ENCODE peak calls at places on chromosomes 4 and X, in five cellular contexts. One of them, this sample, is unnamed.

GRCh38 chr4:83224502-83225197 is 59.9 kb downstream of the COQ2 start:
- DNase-seq in NCI-H2171 treated with DMSO at 0.1 percent for 48 hours: no peak
- DNase-seq in AG10803: no peak
- DNase-seq in HTR-8/SVneo: no peak
- DNase-seq in NCI-H2029 treated with DMSO at 0.1 percent for 48 hours: no peak
- DNase-seq in this sample: no peak

GRCh38 chrX:40440841-40441240 is 139.9 kb upstream of the ATP6AP2 start:
- DNase-seq in NCI-H2171 treated with DMSO at 0.1 percent for 48 hours: no peak
- DNase-seq in AG10803: peak
- DNase-seq in HTR-8/SVneo: no peak
- DNase-seq in NCI-H2029 treated with DMSO at 0.1 percent for 48 hours: no peak
- DNase-seq in this sample: no peak

GRCh38 chr4:56466910-56467283 is 520 bp upstream of the SRP72 start:
- DNase-seq in NCI-H2171 treated with DMSO at 0.1 percent for 48 hours: no peak
- DNase-seq in AG10803: no peak
- DNase-seq in HTR-8/SVneo: peak
- DNase-seq in NCI-H2029 treated with DMSO at 0.1 percent for 48 hours: no peak
- DNase-seq in this sample: no peak

GRCh38 chr4:8818063-8818881 is 53.4 kb downstream of the HMX1 start:
- DNase-seq in NCI-H2171 treated with DMSO at 0.1 percent for 48 hours: peak
- DNase-seq in AG10803: no peak
- DNase-seq in HTR-8/SVneo: no peak
- DNase-seq in NCI-H2029 treated with DMSO at 0.1 percent for 48 hours: no peak
- DNase-seq in this sample: no peak

GRCh38 chr4:107131295-107131694 is 95.2 kb upstream of the DKK2 start:
- DNase-seq in NCI-H2171 treated with DMSO at 0.1 percent for 48 hours: no peak
- DNase-seq in AG10803: no peak
- DNase-seq in HTR-8/SVneo: no peak
- DNase-seq in NCI-H2029 treated with DMSO at 0.1 percent for 48 hours: no peak
- DNase-seq in this sample: no peak

GRCh38 chr4:74906771-74907170 is 26.1 kb upstream of the PARM1 start:
- DNase-seq in NCI-H2171 treated with DMSO at 0.1 percent for 48 hours: no peak
- DNase-seq in AG10803: no peak
- DNase-seq in HTR-8/SVneo: no peak
- DNase-seq in NCI-H2029 treated with DMSO at 0.1 percent for 48 hours: no peak
- DNase-seq in this sample: no peak

GRCh38 chr4:94446386-94446785 is 5.4 kb upstream of the PDLIM5 start:
- DNase-seq in NCI-H2171 treated with DMSO at 0.1 percent for 48 hours: no peak
- DNase-seq in AG10803: peak
- DNase-seq in HTR-8/SVneo: no peak
- DNase-seq in NCI-H2029 treated with DMSO at 0.1 percent for 48 hours: no peak
- DNase-seq in this sample: no peak

GRCh38 chr4:61938250-61938846 is 738.2 kb downstream of the ADGRL3 start:
- DNase-seq in NCI-H2171 treated with DMSO at 0.1 percent for 48 hours: no peak
- DNase-seq in AG10803: no peak
- DNase-seq in HTR-8/SVneo: no peak
- DNase-seq in NCI-H2029 treated with DMSO at 0.1 percent for 48 hours: no peak
- DNase-seq in this sample: no peak

GRCh38 chr4:175971393-175972179 is 94.1 kb upstream of the WDR17 start:
- DNase-seq in NCI-H2171 treated with DMSO at 0.1 percent for 48 hours: no peak
- DNase-seq in AG10803: no peak
- DNase-seq in HTR-8/SVneo: no peak
- DNase-seq in NCI-H2029 treated with DMSO at 0.1 percent for 48 hours: no peak
- DNase-seq in this sample: no peak

GRCh38 chr4:41290486-41290885 is 33.8 kb downstream of the UCHL1 start:
- DNase-seq in NCI-H2171 treated with DMSO at 0.1 percent for 48 hours: no peak
- DNase-seq in AG10803: no peak
- DNase-seq in HTR-8/SVneo: no peak
- DNase-seq in NCI-H2029 treated with DMSO at 0.1 percent for 48 hours: no peak
- DNase-seq in this sample: no peak

GRCh38 chrX:80550722-80551121 is 130.5 kb downstream of the TENT5D start:
- DNase-seq in NCI-H2171 treated with DMSO at 0.1 percent for 48 hours: no peak
- DNase-seq in AG10803: no peak
- DNase-seq in HTR-8/SVneo: no peak
- DNase-seq in NCI-H2029 treated with DMSO at 0.1 percent for 48 hours: no peak
- DNase-seq in this sample: no peak

GRCh38 chr4:17811078-17811603 is 362 bp downstream of the NCAPG start:
- DNase-seq in NCI-H2171 treated with DMSO at 0.1 percent for 48 hours: no peak
- DNase-seq in AG10803: peak
- DNase-seq in HTR-8/SVneo: no peak
- DNase-seq in NCI-H2029 treated with DMSO at 0.1 percent for 48 hours: no peak
- DNase-seq in this sample: no peak

GRCh38 chrX:50988649-50989048 is 78.1 kb downstream of the BMP15 start:
- DNase-seq in NCI-H2171 treated with DMSO at 0.1 percent for 48 hours: peak
- DNase-seq in AG10803: peak
- DNase-seq in HTR-8/SVneo: no peak
- DNase-seq in NCI-H2029 treated with DMSO at 0.1 percent for 48 hours: no peak
- DNase-seq in this sample: no peak

GRCh38 chrX:133527415-133527814 is 112.1 kb upstream of the GPC4 start:
- DNase-seq in NCI-H2171 treated with DMSO at 0.1 percent for 48 hours: no peak
- DNase-seq in AG10803: no peak
- DNase-seq in HTR-8/SVneo: no peak
- DNase-seq in NCI-H2029 treated with DMSO at 0.1 percent for 48 hours: no peak
- DNase-seq in this sample: no peak

GRCh38 chrX:130523460-130524394 is 121.9 kb downstream of the RBMX2 start:
- DNase-seq in NCI-H2171 treated with DMSO at 0.1 percent for 48 hours: no peak
- DNase-seq in AG10803: no peak
- DNase-seq in HTR-8/SVneo: no peak
- DNase-seq in NCI-H2029 treated with DMSO at 0.1 percent for 48 hours: peak
- DNase-seq in this sample: peak

GRCh38 chr4:150242820-150243458 is 164.7 kb downstream of the DCLK2 start:
- DNase-seq in NCI-H2171 treated with DMSO at 0.1 percent for 48 hours: peak
- DNase-seq in AG10803: peak
- DNase-seq in HTR-8/SVneo: peak
- DNase-seq in NCI-H2029 treated with DMSO at 0.1 percent for 48 hours: no peak
- DNase-seq in this sample: peak

GRCh38 chr4:143384381-143384994 is 47.8 kb downstream of the GAB1 start:
- DNase-seq in NCI-H2171 treated with DMSO at 0.1 percent for 48 hours: no peak
- DNase-seq in AG10803: peak
- DNase-seq in HTR-8/SVneo: no peak
- DNase-seq in NCI-H2029 treated with DMSO at 0.1 percent for 48 hours: no peak
- DNase-seq in this sample: no peak

This sample was measured in NCI-H524.